ENCODE peak calls at places on chromosomes 5 and 9, in ten cellular contexts. E is heart left ventricle, Y is cardiac muscle cell, G is gastrocnemius medialis, W is Peyer's patch, V is OCI-LY7, I is dorsolateral prefrontal cortex, F is lower lobe of right lung, D is prostate gland, C is lung. O is an unnamed sample.

GRCh38 chr5:132420706-132421272 is 51.3 kb downstream of the SLC22A5 start:
- DNase-seq in I (no peak), E (no peak), F (no peak), D (no peak), G (no peak), Y (no peak), V (peak), C (peak), W (peak), O (no peak)

GRCh38 chr9:36151306-36152210 is 15.0 kb downstream of the GLIPR2 start:
- DNase-seq in F (peak), I (no peak), D (no peak), W (peak), Y (no peak), C (peak), V (peak), E (peak), G (no peak), O (peak)

GRCh38 chr9:127078336-127078735 is 44.1 kb downstream of the ANGPTL2 start:
- DNase-seq in I (no peak), W (no peak), V (no peak), C (no peak), D (no peak), E (no peak), Y (no peak), G (no peak), F (no peak), O (no peak)

GRCh38 chr5:59760798-59761348 is 132.7 kb downstream of the PDE4D start:
- DNase-seq in C (no peak), V (no peak), I (no peak), D (no peak), Y (no peak), F (no peak), W (peak), G (no peak), E (no peak), O (peak)

GRCh38 chr9:75803130-75803529 is 87.3 kb upstream of the PCSK5 start:
- DNase-seq in V (no peak), F (no peak), W (no peak), D (no peak), Y (no peak), I (no peak), G (no peak), C (no peak), E (no peak), O (peak)

GRCh38 chr5:176658817-176659216 is 11.5 kb downstream of the TSPAN17 start:
- DNase-seq in G (no peak), E (no peak), D (no peak), W (peak), Y (no peak), V (no peak), F (no peak), I (no peak), C (no peak), O (no peak)

GRCh38 chr9:122184551-122184950 is 24.8 kb downstream of the MORN5 start:
- DNase-seq in F (no peak), I (no peak), C (no peak), G (no peak), V (no peak), D (no peak), Y (no peak), E (no peak), W (no peak), O (no peak)

GRCh38 chr9:114442022-114442421 is 54.2 kb upstream of the AKNA start:
- DNase-seq in I (no peak), V (no peak), F (no peak), D (no peak), E (no peak), W (no peak), G (no peak), C (no peak), Y (no peak), O (no peak)

GRCh38 chr5:133220851-133221674 is 169.2 kb downstream of the HSPA4 start:
- DNase-seq in W (no peak), D (no peak), Y (no peak), C (no peak), I (no peak), F (no peak), V (no peak), E (no peak), G (no peak), O (peak)

GRCh38 chr5:73770601-73771025 is 144.6 kb downstream of the ARHGEF28 start:
- DNase-seq in V (no peak), C (no peak), I (no peak), F (no peak), W (no peak), D (no peak), Y (no peak), E (no peak), G (no peak), O (no peak)

GRCh38 chr5:75335952-75336624 is 932 bp upstream of the HMGCR start:
- DNase-seq in F (no peak), E (no peak), I (no peak), D (peak), W (peak), V (peak), G (peak), C (peak), Y (peak), O (peak)

GRCh38 chr5:139458580-139459407 is 3.7 kb downstream of the ECSCR start:
- DNase-seq in D (no peak), V (peak), G (no peak), I (no peak), Y (no peak), C (no peak), E (no peak), W (peak), F (no peak), O (peak)

GRCh38 chr9:117636681-117637080 is 67.5 kb upstream of the TLR4 start:
- DNase-seq in G (no peak), C (no peak), D (no peak), F (no peak), W (no peak), Y (no peak), E (no peak), V (no peak), I (no peak), O (no peak)

GRCh38 chr5:36614657-36615308 is 8.4 kb downstream of the SLC1A3 start:
- DNase-seq in F (no peak), Y (no peak), V (no peak), E (no peak), D (no peak), I (no peak), C (no peak), W (no peak), G (no peak), O (peak)

GRCh38 chr5:111135946-111136345 is 43.8 kb downstream of the WDR36 start:
- DNase-seq in F (no peak), V (no peak), I (peak), G (no peak), C (no peak), D (no peak), W (no peak), Y (no peak), E (no peak), O (peak)

GRCh38 chr9:135447126-135447525 is 32.5 kb upstream of the PPP1R26 start:
- DNase-seq in Y (no peak), W (no peak), V (no peak), C (no peak), I (no peak), F (no peak), G (no peak), D (no peak), E (no peak), O (no peak)
- H3K4me3 ChIP-seq in Y (no peak), W (no peak), V (no peak), C (no peak), I (no peak), F (no peak), G (no peak), D (no peak), E (no peak), O (no peak)

DNA sequence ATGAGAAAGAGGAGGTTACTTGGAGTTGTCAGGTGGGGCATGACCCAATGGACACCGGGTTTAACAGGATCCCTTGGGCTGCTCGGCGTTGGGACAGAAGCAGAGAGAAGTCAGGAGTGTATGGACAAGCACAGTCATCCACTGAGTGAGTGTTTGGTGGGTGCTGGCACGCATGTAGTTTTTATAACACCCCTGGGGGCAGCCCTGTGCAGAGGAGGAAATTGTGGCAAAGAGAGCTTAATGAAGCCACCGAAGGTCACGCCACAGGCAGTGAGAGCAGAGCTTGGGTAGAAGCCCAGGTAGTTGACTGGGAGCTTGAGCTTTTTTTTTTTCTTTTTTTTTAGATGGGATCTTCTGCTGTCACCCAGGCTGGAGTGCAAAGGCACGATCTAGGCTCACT is 43.2 kb upstream of the IER5L start:
- DNase-seq in Y (no peak), E (no peak), D (no peak), F (no peak), G (no peak), C (no peak), V (peak), I (no peak), W (no peak), O (no peak)
- TF ChIP-seq CTCF in Y (no peak), E (no peak), D (no peak), F (no peak), G (no peak), C (no peak), V (peak), I (no peak), W (no peak), O (no peak)

DNA sequence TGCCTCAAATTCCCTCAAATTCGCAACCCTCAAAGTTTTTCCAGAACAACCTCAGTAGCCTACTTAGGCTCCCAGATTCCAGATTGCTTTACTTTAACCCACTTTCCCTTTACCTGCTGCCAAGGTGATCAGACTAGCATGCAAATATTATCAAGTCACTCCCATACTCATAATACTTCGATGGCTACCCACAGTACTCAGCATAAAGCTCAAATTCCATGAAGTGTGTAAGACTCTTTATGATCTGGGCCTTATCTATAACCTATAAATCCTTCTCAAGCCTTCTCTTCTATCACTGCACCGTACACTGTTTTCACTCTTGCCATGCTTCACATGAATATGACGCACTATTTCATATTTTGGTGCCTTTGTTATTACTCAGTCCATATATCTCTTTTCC is 135.2 kb upstream of the TARS1 start:
- DNase-seq in F (no peak), D (no peak), I (no peak), G (no peak), V (no peak), Y (no peak), E (no peak), W (no peak), C (no peak), O (no peak)
- H3K4me3 ChIP-seq in F (no peak), D (no peak), I (no peak), G (no peak), V (no peak), Y (no peak), E (no peak), W (no peak), C (no peak), O (no peak)

DNA sequence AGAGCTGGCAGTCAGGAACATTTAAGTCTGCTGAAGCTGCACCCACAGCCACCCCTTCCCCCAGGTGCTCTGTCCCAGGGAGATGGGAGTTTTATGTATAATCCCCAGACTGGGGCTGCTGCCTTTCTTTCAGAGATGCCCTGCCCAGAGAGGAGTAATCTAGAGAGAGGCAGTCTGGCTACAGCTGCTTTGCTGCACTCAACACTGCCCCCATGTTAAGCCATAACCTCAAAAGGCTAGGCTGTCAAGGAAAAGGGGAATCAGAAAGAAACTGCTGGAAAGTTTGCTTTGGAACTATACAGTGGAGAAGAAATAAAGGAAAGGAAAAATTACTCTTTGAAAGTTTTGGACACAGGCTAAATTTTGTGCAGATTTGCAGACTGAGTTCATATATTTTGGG is 127.2 kb downstream of the MACIR start:
- DNase-seq in Y (peak), D (no peak), F (no peak), V (no peak), I (no peak), G (no peak), W (no peak), E (no peak), C (no peak), O (no peak)
- TF ChIP-seq CTCF in Y (peak), D (no peak), F (no peak), V (no peak), I (no peak), G (no peak), W (no peak), E (no peak), C (no peak), O (no peak)

GRCh38 chr5:143401253-143401845 is 2.1 kb downstream of the NR3C1 start:
- DNase-seq in I (no peak), W (no peak), V (no peak), C (no peak), F (no peak), Y (no peak), G (no peak), E (no peak), D (no peak), O (no peak)
- H3K4me3 ChIP-seq in I (peak), W (no peak), V (peak), C (no peak), F (peak), Y (no peak), G (peak), E (peak), D (peak), O (peak)

DNA sequence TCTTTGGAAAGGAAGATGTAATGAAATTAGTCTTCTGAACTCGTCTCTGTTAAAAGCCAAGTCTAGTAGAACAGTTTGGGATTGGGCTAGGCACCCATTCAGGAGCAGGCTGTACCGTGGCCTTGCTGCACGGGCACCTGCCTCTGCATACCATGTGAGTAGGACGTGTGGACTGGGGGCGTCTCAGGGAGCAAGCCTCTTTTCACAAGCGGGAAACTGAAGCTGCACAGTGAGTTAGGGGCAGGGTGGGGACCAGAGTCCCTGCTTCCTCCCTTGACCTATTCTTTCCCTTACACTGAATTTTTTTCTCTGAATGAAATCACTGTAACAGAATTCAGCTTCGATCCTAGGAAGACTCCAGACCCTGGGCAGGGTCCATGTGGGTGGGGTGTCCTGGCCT is 14.9 kb downstream of the PHF2 start:
- DNase-seq in I (peak), E (no peak), C (no peak), F (no peak), W (peak), D (no peak), G (no peak), V (no peak), Y (no peak), O (no peak)
- TF ChIP-seq CTCF in I (no peak), E (no peak), C (no peak), F (no peak), W (no peak), D (no peak), G (no peak), V (no peak), Y (no peak), O (no peak)

GRCh38 chr5:53826503-53826902 is 266.1 kb downstream of the NDUFS4 start:
- DNase-seq in D (no peak), G (no peak), W (no peak), C (no peak), I (no peak), F (no peak), E (no peak), Y (no peak), V (no peak), O (no peak)
- H3K4me3 ChIP-seq in D (no peak), G (no peak), W (no peak), C (no peak), I (no peak), F (no peak), E (no peak), Y (no peak), V (no peak), O (no peak)

O was measured in cardiac fibroblast.